ENCODE peak calls at places on chromosomes 1 and 21, in six cellular contexts. One of them, this sample, is unnamed.

GRCh38 chr1:50251592-50252165 is 143.0 kb downstream of the ELAVL4 start:
- DNase-seq in lower lobe of right lung: no peak
- DNase-seq in astrocyte of the spinal cord: no peak
- DNase-seq in psoas muscle: no peak
- DNase-seq in fibroblast of lung: no peak
- DNase-seq in left ventricle myocardium inferior: no peak
- DNase-seq in this sample: no peak

GRCh38 chr1:206706298-206706791 is 21.6 kb downstream of the MAPKAPK2 start:
- DNase-seq in lower lobe of right lung: no peak
- DNase-seq in astrocyte of the spinal cord: peak
- DNase-seq in psoas muscle: peak
- DNase-seq in left ventricle myocardium inferior: no peak
- DNase-seq in fibroblast of lung: peak
- DNase-seq in this sample: peak

GRCh38 chr1:97603776-97604175 is 317.1 kb downstream of the DPYD start:
- DNase-seq in psoas muscle: no peak
- DNase-seq in left ventricle myocardium inferior: no peak
- DNase-seq in fibroblast of lung: peak
- DNase-seq in astrocyte of the spinal cord: peak
- DNase-seq in lower lobe of right lung: no peak
- DNase-seq in this sample: no peak

GRCh38 chr1:243471754-243472725 is 216.2 kb downstream of the SDCCAG8 start:
- DNase-seq in psoas muscle: no peak
- DNase-seq in fibroblast of lung: peak
- DNase-seq in lower lobe of right lung: no peak
- DNase-seq in astrocyte of the spinal cord: peak
- DNase-seq in left ventricle myocardium inferior: no peak
- DNase-seq in this sample: no peak

GRCh38 chr21:42218836-42219605 is at the start of gene ABCG1:
- DNase-seq in left ventricle myocardium inferior: peak
- DNase-seq in fibroblast of lung: peak
- DNase-seq in psoas muscle: peak
- DNase-seq in astrocyte of the spinal cord: no peak
- DNase-seq in lower lobe of right lung: peak
- DNase-seq in this sample: no peak

GRCh38 chr21:16330340-16331319 is 600.8 kb downstream of the USP25 start:
- DNase-seq in psoas muscle: no peak
- DNase-seq in astrocyte of the spinal cord: peak
- DNase-seq in fibroblast of lung: peak
- DNase-seq in left ventricle myocardium inferior: no peak
- DNase-seq in lower lobe of right lung: no peak
- DNase-seq in this sample: peak

GRCh38 chr1:63935148-63935547 is 161.3 kb downstream of the ROR1 start:
- DNase-seq in psoas muscle: no peak
- DNase-seq in fibroblast of lung: no peak
- DNase-seq in left ventricle myocardium inferior: no peak
- DNase-seq in astrocyte of the spinal cord: no peak
- DNase-seq in lower lobe of right lung: no peak
- DNase-seq in this sample: no peak

GRCh38 chr21:33015091-33015490 is 10.6 kb upstream of the OLIG2 start:
- DNase-seq in psoas muscle: no peak
- DNase-seq in lower lobe of right lung: no peak
- DNase-seq in fibroblast of lung: no peak
- DNase-seq in left ventricle myocardium inferior: no peak
- DNase-seq in astrocyte of the spinal cord: no peak
- DNase-seq in this sample: no peak

GRCh38 chr1:23930861-23931471 is 17.8 kb upstream of the CNR2 start:
- DNase-seq in left ventricle myocardium inferior: no peak
- DNase-seq in psoas muscle: no peak
- DNase-seq in fibroblast of lung: peak
- DNase-seq in lower lobe of right lung: peak
- DNase-seq in astrocyte of the spinal cord: peak
- DNase-seq in this sample: peak

GRCh38 chr1:84164567-84165021 is 20.5 kb downstream of the PRKACB start:
- DNase-seq in psoas muscle: no peak
- DNase-seq in fibroblast of lung: peak
- DNase-seq in left ventricle myocardium inferior: no peak
- DNase-seq in astrocyte of the spinal cord: peak
- DNase-seq in lower lobe of right lung: no peak
- DNase-seq in this sample: no peak
- H3K4me3 ChIP-seq in psoas muscle: peak
- H3K4me3 ChIP-seq in fibroblast of lung: peak
- H3K4me3 ChIP-seq in left ventricle myocardium inferior: peak
- H3K4me3 ChIP-seq in astrocyte of the spinal cord: peak
- H3K4me3 ChIP-seq in lower lobe of right lung: no peak
- H3K4me3 ChIP-seq in this sample: peak

DNA sequence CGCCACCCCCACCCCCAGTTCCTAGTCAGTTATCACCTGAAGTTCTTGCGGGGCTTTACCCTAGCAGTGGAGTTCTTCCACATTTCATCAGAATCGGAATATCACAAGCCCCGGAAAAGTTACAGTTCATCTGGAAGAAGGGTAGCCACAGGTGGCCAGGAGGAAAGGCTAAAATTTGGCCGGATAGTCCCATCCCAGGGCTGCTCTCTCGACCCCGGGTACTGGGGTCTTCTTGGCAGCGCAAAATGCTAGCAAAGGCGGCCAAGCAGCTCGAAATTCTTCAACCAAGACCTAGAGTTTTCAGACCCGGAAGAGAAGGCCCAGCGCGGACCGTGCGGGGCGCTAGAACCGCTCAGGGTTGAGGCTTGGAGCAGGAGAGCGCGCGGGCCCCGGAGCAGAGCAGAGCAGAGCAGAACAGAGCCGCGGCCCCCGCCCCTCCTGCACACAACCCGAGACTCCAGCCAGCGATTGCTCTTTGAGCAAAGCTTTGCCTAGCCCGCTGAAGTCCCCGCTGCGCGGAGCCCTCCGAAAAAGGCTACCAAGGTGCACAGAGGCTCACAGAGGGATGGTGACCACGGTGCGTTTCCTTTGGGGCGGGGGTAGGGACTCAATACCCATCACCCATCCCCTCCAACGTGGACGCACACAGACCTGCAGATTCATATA is 8.1 kb downstream of the HLX start:
- DNase-seq in left ventricle myocardium inferior: no peak
- DNase-seq in psoas muscle: no peak
- DNase-seq in fibroblast of lung: no peak
- DNase-seq in lower lobe of right lung: no peak
- DNase-seq in astrocyte of the spinal cord: no peak
- DNase-seq in this sample: no peak
- H3K4me3 ChIP-seq in left ventricle myocardium inferior: peak
- H3K4me3 ChIP-seq in psoas muscle: peak
- H3K4me3 ChIP-seq in fibroblast of lung: no peak
- H3K4me3 ChIP-seq in lower lobe of right lung: peak
- H3K4me3 ChIP-seq in astrocyte of the spinal cord: peak
- H3K4me3 ChIP-seq in this sample: peak

GRCh38 chr21:38945536-38946245 is 140.0 kb downstream of the ETS2 start:
- DNase-seq in astrocyte of the spinal cord: peak
- DNase-seq in lower lobe of right lung: no peak
- DNase-seq in psoas muscle: no peak
- DNase-seq in fibroblast of lung: peak
- DNase-seq in left ventricle myocardium inferior: no peak
- DNase-seq in this sample: no peak
- H3K4me3 ChIP-seq in astrocyte of the spinal cord: no peak
- H3K4me3 ChIP-seq in lower lobe of right lung: no peak
- H3K4me3 ChIP-seq in psoas muscle: no peak
- H3K4me3 ChIP-seq in fibroblast of lung: no peak
- H3K4me3 ChIP-seq in left ventricle myocardium inferior: no peak
- H3K4me3 ChIP-seq in this sample: no peak

GRCh38 chr1:31980835-31981782 is 32.6 kb upstream of the KHDRBS1 start:
- DNase-seq in psoas muscle: no peak
- DNase-seq in left ventricle myocardium inferior: no peak
- DNase-seq in astrocyte of the spinal cord: no peak
- DNase-seq in lower lobe of right lung: no peak
- DNase-seq in fibroblast of lung: no peak
- DNase-seq in this sample: no peak
- H3K4me3 ChIP-seq in psoas muscle: no peak
- H3K4me3 ChIP-seq in left ventricle myocardium inferior: no peak
- H3K4me3 ChIP-seq in astrocyte of the spinal cord: no peak
- H3K4me3 ChIP-seq in lower lobe of right lung: no peak
- H3K4me3 ChIP-seq in fibroblast of lung: no peak
- H3K4me3 ChIP-seq in this sample: no peak